ENCODE peak calls at places on chromosomes 1 and 21, in six cellular contexts. T is Peyer's patch, V is endothelial cell, K is lower lobe of right lung, I is A673, O is AG10803. Z is an unnamed sample.

GRCh38 chr1:200890818-200891773 is 3.6 kb upstream of the INAVA start:
- DNase-seq in O (peak; percentile 51), K (no peak), I (peak; percentile 56), T (peak; percentile 83), V (peak; percentile 76), Z (peak; percentile 75)

GRCh38 chr1:235409045-235409820 is 42.0 kb downstream of the TBCE start:
- DNase-seq in I (no peak), V (no peak), T (no peak), K (no peak), O (no peak), Z (no peak)

GRCh38 chr21:17003221-17003620 is 509.6 kb upstream of the CXADR start:
- DNase-seq in V (no peak), O (peak; percentile 60), I (no peak), T (no peak), K (no peak), Z (no peak)

GRCh38 chr1:224696891-224697765 is 81.0 kb downstream of the CNIH3 start:
- DNase-seq in T (no peak), V (no peak), O (peak; percentile 81), I (no peak), K (no peak), Z (no peak)

GRCh38 chr1:225949041-225949440 is 8.0 kb upstream of the LEFTY2 start:
- DNase-seq in V (no peak), I (no peak), K (no peak), O (no peak), T (no peak), Z (no peak)

GRCh38 chr1:156295391-156295947 is at the start of gene GLMP:
- DNase-seq in O (peak; percentile 50), V (peak; percentile 40), I (peak; percentile 68), K (peak; percentile 79), T (peak; percentile 79), Z (peak; percentile 32)

GRCh38 chr1:209884249-209884648 is 53.8 kb upstream of the SYT14 start:
- DNase-seq in O (peak; percentile 19), I (peak; percentile 43), K (no peak), T (no peak), V (no peak), Z (no peak)

GRCh38 chr1:168469690-168470089 is 74.1 kb downstream of the XCL2 start:
- DNase-seq in K (no peak), O (peak; percentile 98), T (no peak), I (peak; percentile 93), V (no peak), Z (no peak)

GRCh38 chr1:15249032-15249601 is 2.1 kb downstream of the FHAD1 start:
- DNase-seq in T (no peak), V (no peak), I (no peak), K (no peak), O (no peak), Z (no peak)

GRCh38 chr1:230548997-230549396 is 93.3 kb upstream of the COG2 start:
- DNase-seq in K (no peak), V (no peak), T (no peak), O (no peak), I (no peak), Z (no peak)

GRCh38 chr1:92951141-92951582 is 10.1 kb downstream of the DIPK1A start:
- DNase-seq in I (peak; percentile 45), K (no peak), V (no peak), O (peak; percentile 88), T (no peak), Z (no peak)

DNA sequence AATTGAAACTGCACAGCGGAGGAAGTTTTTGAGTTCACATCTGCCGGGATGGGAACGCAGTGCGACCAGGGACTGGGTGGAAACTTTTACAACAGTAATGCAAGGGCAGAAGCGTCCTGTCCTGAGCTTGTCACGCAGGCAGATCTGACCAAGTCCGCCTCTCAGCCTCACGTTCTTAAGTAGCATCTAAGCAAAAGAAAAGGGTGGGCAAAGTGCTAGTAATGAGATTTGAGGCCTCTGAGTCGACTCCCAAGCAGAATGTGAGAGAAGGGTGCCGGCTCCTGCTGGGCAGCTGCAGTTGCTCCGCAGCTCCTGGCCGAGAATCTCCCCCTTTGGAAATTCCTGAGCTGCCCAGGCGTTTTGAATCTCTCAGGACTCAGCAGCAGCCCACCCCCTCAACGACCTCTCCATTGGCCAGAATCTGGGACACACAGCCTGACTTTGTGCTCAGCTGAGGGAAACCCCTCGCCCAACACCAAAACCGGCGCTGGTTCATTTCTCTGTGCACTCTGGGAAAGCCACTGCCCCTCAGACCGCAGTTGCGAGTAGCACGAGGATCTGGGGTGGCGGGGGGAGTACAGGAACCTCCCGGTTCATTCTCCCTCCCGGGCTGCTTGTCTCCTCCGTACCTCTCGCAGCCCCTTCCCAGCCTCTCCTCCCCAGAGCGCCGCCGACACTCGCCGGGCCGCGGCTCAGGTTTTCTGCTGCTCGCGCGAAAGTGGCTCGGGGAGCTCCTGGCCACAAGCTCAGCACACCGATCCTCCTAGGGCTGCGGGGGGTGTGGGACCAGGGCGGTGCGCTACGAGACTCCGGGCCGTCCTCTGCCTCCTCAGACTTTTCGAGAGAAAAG is 898 bp upstream of the S1PR1 start:
- DNase-seq in I (peak; percentile 19), K (peak; percentile 65), T (peak; percentile 53), V (peak; percentile 59), O (peak; percentile 46), Z (peak; percentile 71)
- TF ChIP-seq CTCF in I (no peak), K (no peak), T (no peak), V (no peak), O (no peak), Z (no peak)

GRCh38 chr21:45026833-45027232 is 47.5 kb upstream of the ADARB1 start:
- DNase-seq in T (no peak), K (no peak), V (no peak), I (no peak), O (no peak), Z (no peak)

GRCh38 chr21:45029298-45029967 is 44.9 kb upstream of the ADARB1 start:
- DNase-seq in O (peak; percentile 50), K (no peak), V (no peak), T (no peak), I (no peak), Z (peak; percentile 59)

GRCh38 chr21:45022736-45023135 is 51.6 kb upstream of the ADARB1 start:
- DNase-seq in V (no peak), K (no peak), T (no peak), I (no peak), O (no peak), Z (no peak)

GRCh38 chr21:45027241-45028196 is 46.9 kb upstream of the ADARB1 start:
- DNase-seq in V (no peak), T (no peak), K (no peak), O (no peak), I (no peak), Z (no peak)

GRCh38 chr21:45026066-45026745 is 48.2 kb upstream of the ADARB1 start:
- DNase-seq in O (no peak), K (no peak), T (no peak), V (no peak), I (no peak), Z (no peak)
- TF ChIP-seq CTCF in O (no peak), K (no peak), T (no peak), V (no peak), I (no peak), Z (no peak)

GRCh38 chr21:35026617-35027557 is 22.2 kb downstream of the RUNX1 start:
- DNase-seq in O (peak; percentile 45), V (peak; percentile 75), I (no peak), T (peak; percentile 71), K (peak; percentile 88), Z (peak; percentile 53)
- TF ChIP-seq CTCF in O (no peak), V (no peak), I (no peak), T (no peak), K (no peak), Z (no peak)

GRCh38 chr1:96346708-96347107 is 374.9 kb upstream of the PTBP2 start:
- DNase-seq in V (no peak), T (no peak), O (no peak), I (no peak), K (no peak), Z (no peak)
- TF ChIP-seq CTCF in V (no peak), T (no peak), O (no peak), I (no peak), K (no peak), Z (no peak)

GRCh38 chr1:21319447-21320407 is 29.5 kb upstream of the ECE1 start:
- DNase-seq in V (no peak), K (no peak), O (no peak), I (no peak), T (no peak), Z (no peak)
- TF ChIP-seq CTCF in V (no peak), K (no peak), O (peak; percentile 14), I (no peak), T (no peak), Z (no peak)

GRCh38 chr1:160282807-160283206 is 2.1 kb downstream of the PEX19 start:
- DNase-seq in K (no peak), O (no peak), V (no peak), I (no peak), T (no peak), Z (no peak)
- TF ChIP-seq CTCF in K (no peak), O (no peak), V (no peak), I (no peak), T (no peak), Z (no peak)

GRCh38 chr1:17849216-17849615 is 94.1 kb downstream of the ACTL8 start:
- DNase-seq in K (no peak), V (no peak), I (no peak), O (peak; percentile 20), T (no peak), Z (no peak)
- TF ChIP-seq CTCF in K (no peak), V (no peak), I (no peak), O (peak; percentile 67), T (no peak), Z (no peak)

DNA sequence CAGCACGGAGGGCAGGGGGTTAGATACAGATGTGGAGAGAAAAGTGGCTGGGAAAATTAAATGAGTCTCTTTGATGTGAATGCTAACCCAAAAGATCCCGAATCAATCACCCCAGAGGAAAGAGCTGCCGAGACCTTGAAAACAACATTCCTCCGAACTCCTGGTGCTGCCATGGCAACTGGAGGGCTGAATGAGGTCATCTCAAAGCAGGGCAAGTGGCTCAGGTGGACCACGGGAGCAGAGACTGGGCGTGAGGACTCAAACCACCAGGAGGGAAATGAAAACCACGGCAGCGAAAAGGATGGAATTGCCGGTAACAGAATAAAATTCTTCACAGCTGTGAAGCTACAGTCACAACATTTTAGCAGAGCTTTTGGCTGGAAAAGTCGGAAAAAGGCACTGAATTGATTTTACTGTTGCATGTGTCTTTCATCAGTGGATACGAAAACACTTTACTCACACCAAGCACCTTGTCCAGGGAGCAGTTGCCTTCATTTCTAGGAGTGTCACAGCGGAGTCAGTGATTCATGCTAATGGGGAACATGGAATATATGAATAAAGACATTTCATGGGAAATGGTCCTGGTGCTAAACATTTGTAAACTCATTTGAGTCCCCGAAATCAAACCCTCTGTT is 23.3 kb upstream of the BECN2 start:
- DNase-seq in O (peak; percentile 63), T (no peak), I (no peak), V (peak; percentile 43), K (no peak), Z (peak; percentile 60)
- TF ChIP-seq CTCF in O (no peak), T (no peak), I (no peak), V (no peak), K (no peak), Z (no peak)